ENCODE peak calls at places on chromosomes 5 and 9, in eight cellular contexts. S is epithelial cell of proximal tubule, V is adrenal gland, P is SK-N-SH, G is sigmoid colon, O is astrocyte, Z is lung, B is Calu3. W is an unnamed sample.

GRCh38 chr5:109200221-109200620 is 209.6 kb downstream of the PJA2 start:
- DNase-seq in B (no peak), P (no peak), V (no peak), Z (no peak), G (no peak), O (no peak), S (no peak), W (no peak)

GRCh38 chr9:82934949-82935348 is 128.0 kb downstream of the RASEF start:
- DNase-seq in B (peak; percentile 39), G (no peak), V (no peak), O (peak; percentile 94), P (no peak), S (peak; percentile 84), Z (no peak), W (no peak)

GRCh38 chr9:33375841-33376321 is 26.5 kb downstream of the AQP7 start:
- DNase-seq in S (no peak), P (no peak), Z (no peak), B (no peak), O (no peak), V (peak; percentile 12), G (no peak), W (no peak)

GRCh38 chr9:107190031-107190935 is 92.8 kb upstream of the RAD23B start:
- DNase-seq in O (peak; percentile 74), G (no peak), S (no peak), P (peak; percentile 28), B (no peak), Z (no peak), V (no peak), W (no peak)

GRCh38 chr9:98356953-98357352 is 101.5 kb upstream of the TBC1D2 start:
- DNase-seq in G (no peak), S (no peak), V (no peak), B (no peak), Z (no peak), P (no peak), O (peak; percentile 36), W (no peak)

GRCh38 chr5:104361932-104362331 is 799.3 kb upstream of the NUDT12 start:
- DNase-seq in S (no peak), G (no peak), B (no peak), O (no peak), V (no peak), Z (no peak), P (no peak), W (no peak)

GRCh38 chr9:116099821-116100220 is 53.8 kb upstream of the PAPPA start:
- DNase-seq in O (peak; percentile 88), Z (no peak), V (no peak), P (no peak), B (no peak), G (no peak), S (no peak), W (no peak)

GRCh38 chr5:123708074-123708806 is 196.3 kb downstream of the CSNK1G3 start:
- DNase-seq in V (no peak), P (no peak), Z (no peak), O (peak; percentile 88), S (peak; percentile 35), G (no peak), B (no peak), W (no peak)

GRCh38 chr5:32942225-32942989 is 231.3 kb downstream of the NPR3 start:
- DNase-seq in P (peak; percentile 10), Z (no peak), B (peak; percentile 54), V (peak; percentile 23), S (no peak), G (no peak), O (no peak), W (peak; percentile 21)

GRCh38 chr5:68249520-68249919 is 34.0 kb downstream of the PIK3R1 start:
- DNase-seq in B (no peak), P (no peak), O (no peak), V (no peak), S (no peak), Z (no peak), G (no peak), W (no peak)

DNA sequence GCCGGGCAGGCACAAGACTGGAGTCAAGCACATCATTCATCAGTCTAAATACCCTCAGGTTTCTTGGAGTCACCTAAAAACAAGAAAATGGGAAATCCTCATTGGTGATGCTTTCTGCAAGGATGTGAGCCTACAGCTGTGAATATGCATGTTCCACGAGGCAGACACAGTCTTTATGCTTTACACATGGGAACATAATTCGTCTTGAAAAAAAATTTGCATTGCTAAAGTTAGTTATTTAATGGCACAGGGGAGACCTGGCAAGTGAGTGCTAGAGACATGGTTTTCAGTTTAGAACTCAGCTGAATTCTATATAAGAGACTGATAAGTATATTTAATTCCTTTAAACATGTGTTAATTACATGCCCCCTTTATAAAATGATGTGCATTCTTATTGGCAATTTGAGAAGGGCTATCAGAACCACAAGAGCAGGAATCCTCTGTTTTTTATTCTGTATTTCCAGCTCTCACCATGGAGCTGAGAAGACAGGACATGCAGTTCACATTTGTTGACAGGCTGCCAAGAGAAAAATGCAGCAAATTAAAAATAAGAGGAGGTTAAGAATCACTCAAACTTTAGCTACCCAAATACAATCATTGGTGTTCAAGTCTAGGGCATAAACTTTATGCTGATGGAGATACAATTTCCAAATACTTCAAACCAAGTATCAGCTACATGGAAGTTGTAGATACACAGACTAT is 438.0 kb upstream of the MPDZ start:
- DNase-seq in S (no peak), G (no peak), O (peak; percentile 27), V (no peak), Z (no peak), P (no peak), B (no peak), W (no peak)
- TF ChIP-seq CTCF in S (no peak), G (no peak), O (no peak), V (no peak), Z (no peak), P (no peak), B (no peak), W (no peak)

GRCh38 chr9:90102292-90102901 is 497.6 kb downstream of the GADD45G start:
- DNase-seq in S (peak; percentile 63), O (peak; percentile 77), Z (peak; percentile 89), G (peak; percentile 94), P (peak; percentile 84), B (peak; percentile 76), V (peak; percentile 93), W (peak; percentile 71)
- TF ChIP-seq CTCF in S (peak; percentile 92), O (peak; percentile 90), Z (peak; percentile 83), G (peak; percentile 84), P (peak; percentile 65), B (peak; percentile 46), V (peak; percentile 93), W (peak; percentile 69)

GRCh38 chr5:174172104-174172965 is 126.8 kb downstream of the NSG2 start:
- DNase-seq in P (no peak), G (no peak), Z (no peak), S (no peak), O (no peak), V (no peak), B (no peak), W (peak; percentile 48)
- TF ChIP-seq CTCF in P (no peak), G (no peak), Z (no peak), S (no peak), O (no peak), V (no peak), B (no peak), W (no peak)

DNA sequence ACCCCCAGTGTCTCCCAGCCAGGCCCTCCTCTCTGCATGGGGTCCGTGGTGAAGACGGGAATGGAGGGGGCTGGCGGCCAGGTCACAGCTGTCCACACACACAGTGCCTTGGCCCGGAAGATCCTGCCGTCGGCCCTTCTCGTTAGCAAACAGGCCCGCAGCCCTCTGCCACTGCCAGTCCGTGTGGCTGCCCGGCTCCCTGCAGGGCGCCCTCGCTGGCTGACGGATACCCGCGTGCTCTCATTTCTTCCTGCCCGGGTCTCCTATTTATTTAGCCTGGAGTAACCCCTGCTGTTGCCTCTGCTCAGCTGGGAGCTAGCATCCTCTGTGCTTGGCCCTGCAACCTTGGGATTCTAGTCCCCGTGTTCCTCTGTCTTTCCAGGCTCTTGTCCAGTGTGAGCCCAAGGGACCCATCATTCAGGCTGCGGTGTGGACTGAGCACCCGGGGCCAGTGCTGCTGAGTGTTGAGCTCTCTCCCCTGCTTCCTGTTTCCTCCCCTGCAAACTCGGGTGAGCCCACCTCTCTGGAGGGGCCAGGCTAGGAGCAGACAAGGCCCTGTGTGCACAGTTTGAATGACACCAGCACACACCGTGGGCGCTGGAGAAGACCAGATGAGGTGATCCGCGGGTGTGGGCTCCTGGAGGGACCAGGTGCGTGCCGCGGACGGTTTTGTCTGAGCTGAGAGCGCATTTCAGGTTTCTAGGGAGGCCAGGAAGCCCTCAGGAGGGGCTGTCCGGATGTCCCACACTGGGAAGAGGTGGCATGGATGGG is 14.6 kb upstream of the RNU6ATAC start:
- DNase-seq in O (no peak), G (peak; percentile 91), Z (no peak), V (peak; percentile 69), B (no peak), P (peak; percentile 54), S (no peak), W (peak; percentile 48)
- TF ChIP-seq CTCF in O (no peak), G (no peak), Z (no peak), V (no peak), B (no peak), P (no peak), S (no peak), W (no peak)

W was measured in nephron progenitor cell.